ENCODE peak calls at places on chromosome 18, in five cellular contexts. One of them, this sample, is unnamed.

GRCh38 chr18:49890041-49890440 is 76.7 kb upstream of the ACAA2 start:
- DNase-seq in H1: no peak
- DNase-seq in GM12878: no peak
- DNase-seq in HepG2: no peak
- DNase-seq in NT2/D1: no peak
- DNase-seq in this sample: no peak

GRCh38 chr18:71212222-71212621 is 923.4 kb downstream of the SOCS6 start:
- DNase-seq in HepG2: no peak
- DNase-seq in NT2/D1: peak; percentile 23
- DNase-seq in GM12878: no peak
- DNase-seq in H1: no peak
- DNase-seq in this sample: no peak

GRCh38 chr18:25164837-25165791 is 186.9 kb downstream of the ZNF521 start:
- DNase-seq in NT2/D1: no peak
- DNase-seq in H1: no peak
- DNase-seq in HepG2: peak; percentile 2
- DNase-seq in GM12878: no peak
- DNase-seq in this sample: peak; percentile 60

GRCh38 chr18:5238371-5238758 is 41.3 kb upstream of the AKAIN1 start:
- DNase-seq in NT2/D1: no peak
- DNase-seq in H1: no peak
- DNase-seq in GM12878: no peak
- DNase-seq in HepG2: peak; percentile 86
- DNase-seq in this sample: no peak

GRCh38 chr18:76491436-76491800 is 3.6 kb downstream of the ZNF516 start:
- DNase-seq in GM12878: no peak
- DNase-seq in NT2/D1: no peak
- DNase-seq in HepG2: peak; percentile 41
- DNase-seq in H1: no peak
- DNase-seq in this sample: peak; percentile 49

GRCh38 chr18:28158083-28158581 is 18.8 kb downstream of the CDH2 start:
- DNase-seq in NT2/D1: no peak
- DNase-seq in HepG2: no peak
- DNase-seq in GM12878: no peak
- DNase-seq in H1: no peak
- DNase-seq in this sample: no peak

GRCh38 chr18:13165636-13166423 is 52.7 kb upstream of the LDLRAD4 start:
- DNase-seq in H1: no peak
- DNase-seq in HepG2: no peak
- DNase-seq in GM12878: no peak
- DNase-seq in NT2/D1: peak; percentile 44
- DNase-seq in this sample: no peak

GRCh38 chr18:50131591-50131990 is 63.4 kb downstream of the MYO5B start:
- DNase-seq in H1: no peak
- DNase-seq in GM12878: peak; percentile 48
- DNase-seq in NT2/D1: no peak
- DNase-seq in HepG2: no peak
- DNase-seq in this sample: no peak

GRCh38 chr18:63511285-63511684 is 30.9 kb upstream of the SERPINB12 start:
- DNase-seq in GM12878: no peak
- DNase-seq in H1: peak; percentile 68
- DNase-seq in NT2/D1: peak; percentile 47
- DNase-seq in HepG2: peak; percentile 37
- DNase-seq in this sample: peak; percentile 28

GRCh38 chr18:22625406-22625805 is 207.7 kb upstream of the CTAGE1 start:
- DNase-seq in H1: no peak
- DNase-seq in GM12878: no peak
- DNase-seq in NT2/D1: no peak
- DNase-seq in HepG2: no peak
- DNase-seq in this sample: no peak

GRCh38 chr18:46173393-46174316 is 69.5 kb downstream of the HAUS1 start:
- DNase-seq in GM12878: peak; percentile 48
- DNase-seq in HepG2: peak; percentile 87
- DNase-seq in NT2/D1: peak; percentile 82
- DNase-seq in H1: peak; percentile 98
- DNase-seq in this sample: peak; percentile 83

GRCh38 chr18:73848656-73849055 is 299.0 kb downstream of the FBXO15 start:
- DNase-seq in HepG2: no peak
- DNase-seq in H1: no peak
- DNase-seq in GM12878: no peak
- DNase-seq in NT2/D1: no peak
- DNase-seq in this sample: no peak

GRCh38 chr18:63421514-63421913 is 762 bp downstream of the VPS4B start:
- DNase-seq in HepG2: no peak
- DNase-seq in H1: no peak
- DNase-seq in GM12878: no peak
- DNase-seq in NT2/D1: no peak
- DNase-seq in this sample: no peak

GRCh38 chr18:12328179-12328823 is 20.3 kb downstream of the TUBB6 start:
- DNase-seq in HepG2: no peak
- DNase-seq in H1: no peak
- DNase-seq in GM12878: no peak
- DNase-seq in NT2/D1: no peak
- DNase-seq in this sample: no peak

GRCh38 chr18:13035249-13035914 is 44.2 kb downstream of the CEP192 start:
- DNase-seq in GM12878: no peak
- DNase-seq in H1: no peak
- DNase-seq in HepG2: no peak
- DNase-seq in NT2/D1: no peak
- DNase-seq in this sample: no peak

GRCh38 chr18:49431563-49431962 is 28.9 kb downstream of the DYM start:
- DNase-seq in NT2/D1: no peak
- DNase-seq in HepG2: no peak
- DNase-seq in H1: no peak
- DNase-seq in GM12878: no peak
- DNase-seq in this sample: no peak

GRCh38 chr18:74797577-74798151 is 200.0 kb downstream of the ZNF407 start:
- DNase-seq in HepG2: no peak
- DNase-seq in H1: no peak
- DNase-seq in NT2/D1: no peak
- DNase-seq in GM12878: no peak
- DNase-seq in this sample: no peak

GRCh38 chr18:63951302-63951705 is 2.2 kb downstream of the HMSD start:
- DNase-seq in NT2/D1: no peak
- DNase-seq in H1: no peak
- DNase-seq in HepG2: no peak
- DNase-seq in GM12878: no peak
- DNase-seq in this sample: no peak

GRCh38 chr18:24397131-24397693 is 412 bp downstream of the OSBPL1A start:
- DNase-seq in GM12878: no peak
- DNase-seq in HepG2: no peak
- DNase-seq in H1: no peak
- DNase-seq in NT2/D1: no peak
- DNase-seq in this sample: peak; percentile 52

GRCh38 chr18:568731-569130 is 11.4 kb upstream of the CETN1 start:
- DNase-seq in HepG2: no peak
- DNase-seq in NT2/D1: no peak
- DNase-seq in GM12878: no peak
- DNase-seq in H1: no peak
- DNase-seq in this sample: no peak

GRCh38 chr18:9902832-9903231 is 11.0 kb upstream of the VAPA start:
- DNase-seq in H1: no peak
- DNase-seq in HepG2: no peak
- DNase-seq in GM12878: no peak
- DNase-seq in NT2/D1: no peak
- DNase-seq in this sample: no peak

GRCh38 chr18:74698881-74699280 is 101.2 kb downstream of the ZNF407 start:
- DNase-seq in H1: no peak
- DNase-seq in HepG2: no peak
- DNase-seq in NT2/D1: no peak
- DNase-seq in GM12878: no peak
- DNase-seq in this sample: no peak

GRCh38 chr18:848062-848795 is 36.2 kb upstream of the YES1 start:
- DNase-seq in NT2/D1: no peak
- DNase-seq in HepG2: peak; percentile 77
- DNase-seq in H1: no peak
- DNase-seq in GM12878: no peak
- DNase-seq in this sample: no peak

GRCh38 chr18:57447154-57447621 is 12.0 kb downstream of the ONECUT2 start:
- DNase-seq in HepG2: no peak
- DNase-seq in GM12878: no peak
- DNase-seq in NT2/D1: no peak
- DNase-seq in H1: peak; percentile 91
- DNase-seq in this sample: no peak

GRCh38 chr18:13451661-13452447 is 233.3 kb downstream of the LDLRAD4 start:
- DNase-seq in H1: no peak
- DNase-seq in NT2/D1: no peak
- DNase-seq in GM12878: no peak
- DNase-seq in HepG2: no peak
- DNase-seq in this sample: no peak

GRCh38 chr18:63553117-63553516 is 10.9 kb downstream of the SERPINB12 start:
- DNase-seq in GM12878: no peak
- DNase-seq in NT2/D1: no peak
- DNase-seq in H1: no peak
- DNase-seq in HepG2: no peak
- DNase-seq in this sample: no peak

GRCh38 chr18:46623541-46623940 is 33.5 kb downstream of the LOXHD1 start:
- DNase-seq in GM12878: no peak
- DNase-seq in H1: peak; percentile 44
- DNase-seq in HepG2: no peak
- DNase-seq in NT2/D1: no peak
- DNase-seq in this sample: no peak

GRCh38 chr18:5543036-5543671 is 643 bp downstream of the EPB41L3 start:
- DNase-seq in HepG2: no peak
- DNase-seq in NT2/D1: no peak
- DNase-seq in GM12878: no peak
- DNase-seq in H1: peak; percentile 72
- DNase-seq in this sample: peak; percentile 33

GRCh38 chr18:28729321-28729720 is 552.4 kb upstream of the CDH2 start:
- DNase-seq in H1: no peak
- DNase-seq in NT2/D1: no peak
- DNase-seq in HepG2: no peak
- DNase-seq in GM12878: no peak
- DNase-seq in this sample: no peak

DNA sequence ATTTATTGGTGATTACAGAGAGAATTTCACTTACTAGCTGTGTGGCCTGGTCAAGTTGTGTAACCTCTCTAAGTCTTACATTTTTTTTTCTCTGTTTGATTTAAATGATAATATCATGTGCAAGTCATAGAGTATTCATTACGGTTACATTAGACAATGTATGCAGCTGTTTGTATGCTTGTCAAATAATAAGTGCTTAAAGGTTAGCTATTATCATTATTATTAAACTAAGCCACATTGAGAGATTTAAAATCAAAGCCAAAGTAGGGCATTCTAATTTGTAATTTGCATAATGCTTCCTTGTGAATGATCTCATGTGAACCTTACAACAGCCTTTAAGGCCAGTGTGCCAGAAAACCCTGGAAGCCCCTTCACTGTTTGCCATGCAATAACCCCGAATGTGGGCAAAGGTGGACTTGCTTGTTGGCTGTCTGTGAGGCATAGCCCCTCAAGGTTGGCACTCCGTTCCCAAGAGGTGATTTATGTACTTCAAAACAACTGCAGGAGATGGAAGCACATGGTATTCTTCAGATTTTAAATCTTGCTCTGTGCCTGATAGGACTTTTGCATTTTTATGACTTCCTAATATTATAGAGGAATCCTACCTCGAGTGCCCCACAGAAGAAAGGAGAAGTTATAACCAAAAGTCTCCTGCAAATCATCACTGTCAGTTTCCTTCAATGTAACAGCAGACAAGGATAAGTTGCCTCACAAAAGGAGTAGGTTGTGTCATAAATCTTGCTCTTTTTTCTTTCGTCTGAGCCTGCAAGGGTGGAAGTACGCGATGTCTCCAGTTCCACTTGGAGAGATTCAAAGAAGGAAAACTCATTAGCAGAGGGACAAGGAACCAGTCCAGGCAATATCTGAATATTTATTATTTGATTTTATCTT is 272.0 kb downstream of the TGIF1 start:
- DNase-seq in HepG2: no peak
- DNase-seq in GM12878: no peak
- DNase-seq in H1: peak; percentile 41
- DNase-seq in NT2/D1: no peak
- DNase-seq in this sample: no peak
- TF ChIP-seq SUZ12 in HepG2: no peak
- TF ChIP-seq SUZ12 in GM12878: no peak
- TF ChIP-seq SUZ12 in H1: no peak
- TF ChIP-seq SUZ12 in NT2/D1: no peak
- TF ChIP-seq SUZ12 in this sample: no peak

DNA sequence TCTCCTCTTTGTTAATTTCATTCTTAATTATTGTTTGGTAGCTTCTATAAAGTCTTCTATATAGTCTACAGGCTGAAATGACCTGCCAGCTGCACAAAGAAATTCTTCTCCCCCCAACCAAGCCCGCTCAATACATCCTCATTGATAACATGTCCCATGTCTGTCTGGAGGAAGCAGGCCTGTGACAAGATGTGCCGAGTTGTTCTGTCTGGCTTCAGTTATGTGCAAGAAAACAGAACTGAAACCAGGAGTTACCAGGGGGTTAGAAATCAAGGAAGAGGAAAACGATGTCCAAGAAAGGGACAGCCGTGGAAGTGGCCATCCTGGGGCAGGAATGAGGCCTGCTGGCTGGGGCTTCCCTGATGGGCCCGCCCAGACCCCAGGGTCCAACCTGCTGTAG is 57.6 kb downstream of the MTCL1 start:
- DNase-seq in H1: no peak
- DNase-seq in NT2/D1: no peak
- DNase-seq in GM12878: no peak
- DNase-seq in HepG2: no peak
- DNase-seq in this sample: no peak
- TF ChIP-seq SUZ12 in H1: no peak
- TF ChIP-seq SUZ12 in NT2/D1: no peak
- TF ChIP-seq SUZ12 in GM12878: no peak
- TF ChIP-seq SUZ12 in HepG2: no peak
- TF ChIP-seq SUZ12 in this sample: no peak

DNA sequence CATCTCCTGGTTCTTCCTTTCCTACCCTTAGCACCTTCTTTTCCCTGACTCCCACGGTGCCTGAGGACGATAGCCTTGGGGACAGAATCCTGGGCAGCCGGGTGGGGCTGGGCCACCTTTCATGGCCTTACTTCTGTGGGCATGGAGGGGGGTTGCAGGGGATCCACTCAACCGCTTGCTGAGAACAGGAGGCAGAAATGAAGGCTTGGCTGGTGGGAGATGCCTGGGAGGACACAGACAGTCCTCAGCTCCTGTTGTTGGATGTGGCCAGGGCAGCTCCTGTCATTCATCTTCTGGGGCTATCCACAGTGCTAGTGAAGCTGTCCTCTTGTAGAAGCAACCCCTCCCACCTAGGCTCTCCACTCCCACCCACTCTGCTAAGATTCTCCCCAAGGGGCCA is 95.5 kb upstream of the CELF4 start:
- DNase-seq in H1: no peak
- DNase-seq in NT2/D1: no peak
- DNase-seq in HepG2: no peak
- DNase-seq in GM12878: no peak
- DNase-seq in this sample: no peak
- TF ChIP-seq SUZ12 in H1: no peak
- TF ChIP-seq SUZ12 in NT2/D1: no peak
- TF ChIP-seq SUZ12 in HepG2: no peak
- TF ChIP-seq SUZ12 in GM12878: no peak
- TF ChIP-seq SUZ12 in this sample: no peak

GRCh38 chr18:30492552-30493129 is 549.9 kb downstream of the DSC3 start:
- DNase-seq in H1: no peak
- DNase-seq in NT2/D1: no peak
- DNase-seq in HepG2: no peak
- DNase-seq in GM12878: no peak
- DNase-seq in this sample: no peak
- TF ChIP-seq SUZ12 in H1: no peak
- TF ChIP-seq SUZ12 in NT2/D1: no peak
- TF ChIP-seq SUZ12 in HepG2: no peak
- TF ChIP-seq SUZ12 in GM12878: no peak
- TF ChIP-seq SUZ12 in this sample: no peak

GRCh38 chr18:79518683-79519128 is 123.0 kb downstream of the NFATC1 start:
- DNase-seq in H1: no peak
- DNase-seq in NT2/D1: no peak
- DNase-seq in HepG2: no peak
- DNase-seq in GM12878: no peak
- DNase-seq in this sample: no peak
- TF ChIP-seq SUZ12 in H1: no peak
- TF ChIP-seq SUZ12 in NT2/D1: no peak
- TF ChIP-seq SUZ12 in HepG2: no peak
- TF ChIP-seq SUZ12 in GM12878: no peak
- TF ChIP-seq SUZ12 in this sample: no peak